ENCODE peak calls at places on chromosomes 5 and 9, in nine cellular contexts. D, H, U, S, C, W, E, O and A are unnamed samples.

GRCh38 chr5:108529381-108529780 is 147.5 kb upstream of the FBXL17 start:
- DNase-seq in E (no peak), U (no peak), O (peak; percentile 60), S (no peak), D (no peak), H (no peak), C (no peak), W (no peak), A (no peak)

GRCh38 chr9:28774433-28775029 is 1201.2 kb upstream of the C9orf72 start:
- DNase-seq in O (peak; percentile 61), U (peak; percentile 32), E (no peak), S (no peak), C (no peak), H (peak; percentile 31), W (peak; percentile 24), D (no peak), A (peak; percentile 59)

GRCh38 chr9:130443840-130444492 is 795 bp upstream of the ASS1 start:
- DNase-seq in E (peak; percentile 65), S (no peak), C (no peak), W (no peak), H (peak; percentile 20), D (peak; percentile 65), U (no peak), O (no peak), A (no peak)

GRCh38 chr5:169416583-169417196 is 115.8 kb upstream of the SLIT3 start:
- DNase-seq in D (peak; percentile 61), H (peak; percentile 66), S (no peak), W (no peak), E (peak; percentile 87), C (no peak), O (peak; percentile 32), U (peak; percentile 72), A (peak; percentile 87)

GRCh38 chr9:106072421-106072820 is 378.1 kb downstream of the TMEM38B start:
- DNase-seq in E (no peak), W (no peak), D (no peak), U (no peak), O (no peak), H (no peak), S (no peak), C (no peak), A (no peak)

GRCh38 chr5:97044057-97044456 is 98.4 kb downstream of the LIX1 start:
- DNase-seq in O (peak; percentile 6), W (no peak), D (no peak), E (no peak), S (no peak), C (no peak), U (peak; percentile 59), H (peak; percentile 9), A (peak; percentile 43)

GRCh38 chr9:36461341-36461740 is 61.3 kb upstream of the RNF38 start:
- DNase-seq in D (no peak), H (peak; percentile 18), W (no peak), S (no peak), O (peak; percentile 45), U (no peak), E (no peak), C (no peak), A (no peak)

GRCh38 chr5:28603869-28604268 is 1565.5 kb upstream of the CDH9 start:
- DNase-seq in U (no peak), D (no peak), E (no peak), C (no peak), W (no peak), S (no peak), H (no peak), O (no peak), A (no peak)

GRCh38 chr5:162128117-162128516 is 60.5 kb downstream of the GABRG2 start:
- DNase-seq in C (no peak), U (peak; percentile 57), E (no peak), O (no peak), S (no peak), H (no peak), D (no peak), W (peak; percentile 6), A (no peak)

GRCh38 chr5:140221697-140222223 is 46.8 kb downstream of the CYSTM1 start:
- DNase-seq in W (no peak), D (peak; percentile 60), E (no peak), U (no peak), O (peak; percentile 80), C (no peak), S (no peak), H (peak; percentile 87), A (no peak)

GRCh38 chr9:95383198-95383673 is 65.7 kb upstream of the FANCC start:
- DNase-seq in E (no peak), S (no peak), O (peak; percentile 78), H (peak; percentile 56), D (no peak), W (no peak), U (no peak), C (no peak), A (peak; percentile 83)

GRCh38 chr9:114902773-114903589 is 27.4 kb downstream of the TNFSF8 start:
- DNase-seq in U (no peak), E (no peak), C (no peak), O (no peak), W (no peak), S (no peak), H (peak; percentile 24), D (no peak), A (no peak)

GRCh38 chr9:33135086-33135958 is 31.8 kb downstream of the B4GALT1 start:
- DNase-seq in W (no peak), H (peak; percentile 50), S (no peak), C (no peak), O (no peak), E (no peak), U (no peak), D (no peak), A (no peak)
- H3K27ac ChIP-seq in W (no peak overlapping the region), H (no peak overlapping the region), S (no peak overlapping the region), C (no peak overlapping the region), O (no peak overlapping the region), E (peak overlapping the region; percentile 38), U (no peak overlapping the region), D (peak overlapping the region; percentile 65), A (no peak overlapping the region)

GRCh38 chr5:25405850-25406249 is 761.1 kb upstream of the CDH10 start:
- DNase-seq in U (no peak), C (no peak), S (no peak), H (no peak), E (no peak), O (no peak), W (no peak), D (no peak), A (no peak)

GRCh38 chr5:25399878-25400480 is 755.2 kb upstream of the CDH10 start:
- DNase-seq in W (no peak), S (no peak), E (no peak), H (no peak), U (no peak), D (no peak), C (no peak), O (no peak), A (no peak)
- H3K9me3 ChIP-seq in W (peaks cover 11% of the 10 kb centered on the region), S (no peaks in the 10 kb centered on the region), E (no peaks in the 10 kb centered on the region), H (no peaks in the 10 kb centered on the region), U (no peaks in the 10 kb centered on the region), D (no peaks in the 10 kb centered on the region), C (no peaks in the 10 kb centered on the region), O (peaks cover 30% of the 10 kb centered on the region), A (no peaks in the 10 kb centered on the region)

GRCh38 chr5:145244251-145244650 is 590.9 kb downstream of the PRELID2 start:
- DNase-seq in O (no peak), C (no peak), D (no peak), S (no peak), E (no peak), H (no peak), W (no peak), U (no peak), A (no peak)
- H3K4me1 ChIP-seq in O (peaks cover 3% of the 10 kb centered on the region), C (no peaks in the 10 kb centered on the region), D (no peaks in the 10 kb centered on the region), S (no peaks in the 10 kb centered on the region), E (no peaks in the 10 kb centered on the region), H (peaks cover 9% of the 10 kb centered on the region), W (peaks cover 34% of the 10 kb centered on the region), U (peaks cover 21% of the 10 kb centered on the region), A (no peaks in the 10 kb centered on the region)

DNA sequence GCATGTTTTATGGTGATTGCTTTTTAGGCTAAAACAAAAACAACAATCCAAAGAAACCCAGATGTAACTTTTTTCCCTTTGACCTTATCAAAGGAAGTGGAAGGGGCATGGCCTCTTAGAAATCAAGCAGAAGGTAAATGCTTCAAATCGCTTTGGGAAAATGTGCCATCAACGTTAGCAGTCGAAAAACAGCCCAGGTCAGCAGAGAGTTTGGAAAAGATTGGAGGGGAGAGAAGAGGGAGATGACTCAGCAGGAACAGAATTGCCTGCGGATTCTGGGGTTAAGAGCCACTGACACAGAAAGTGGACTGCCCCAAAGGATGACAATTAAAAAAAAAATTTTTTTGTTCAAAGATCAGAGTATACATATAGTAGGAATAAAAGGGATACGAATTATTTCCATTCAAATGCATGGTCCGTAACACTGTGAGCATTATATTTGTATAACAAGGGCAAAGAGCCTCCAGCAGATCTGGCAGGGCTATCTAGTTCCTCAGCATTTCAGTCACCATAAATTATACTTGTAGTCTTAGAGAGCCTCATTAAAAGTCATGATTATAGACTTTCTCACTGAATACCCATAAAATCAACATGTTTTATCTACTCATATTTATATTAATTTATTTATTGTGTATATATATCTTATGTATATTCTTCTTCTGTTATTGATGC is 253.6 kb upstream of the HAPLN1 start:
- DNase-seq in D (no peak), W (peak; percentile 8), O (peak; percentile 67), C (no peak), U (peak; percentile 27), E (no peak), S (no peak), H (peak; percentile 6), A (no peak)
- H3K27ac ChIP-seq in D (no peak overlapping the region), W (no peak overlapping the region), O (peak overlapping the region; percentile 38), C (no peak overlapping the region), U (no peak overlapping the region), E (no peak overlapping the region), S (no peak overlapping the region), H (no peak overlapping the region), A (no peak overlapping the region)

GRCh38 chr5:179435181-179435580 is 89.9 kb upstream of the ADAMTS2 start:
- DNase-seq in W (no peak), D (no peak), E (no peak), S (no peak), O (no peak), H (no peak), C (no peak), U (no peak), A (no peak)

GRCh38 chr5:179431221-179431620 is 86.0 kb upstream of the ADAMTS2 start:
- DNase-seq in H (no peak), O (no peak), D (no peak), U (no peak), E (no peak), C (no peak), W (no peak), S (no peak), A (no peak)

GRCh38 chr5:179430256-179431175 is 85.3 kb upstream of the ADAMTS2 start:
- DNase-seq in O (no peak), E (no peak), C (no peak), H (no peak), U (no peak), S (no peak), D (no peak), W (no peak), A (no peak)

GRCh38 chr5:179435731-179436315 is 90.6 kb upstream of the ADAMTS2 start:
- DNase-seq in O (no peak), W (no peak), H (no peak), D (no peak), E (peak; percentile 70), S (no peak), C (no peak), U (no peak), A (no peak)

DNA sequence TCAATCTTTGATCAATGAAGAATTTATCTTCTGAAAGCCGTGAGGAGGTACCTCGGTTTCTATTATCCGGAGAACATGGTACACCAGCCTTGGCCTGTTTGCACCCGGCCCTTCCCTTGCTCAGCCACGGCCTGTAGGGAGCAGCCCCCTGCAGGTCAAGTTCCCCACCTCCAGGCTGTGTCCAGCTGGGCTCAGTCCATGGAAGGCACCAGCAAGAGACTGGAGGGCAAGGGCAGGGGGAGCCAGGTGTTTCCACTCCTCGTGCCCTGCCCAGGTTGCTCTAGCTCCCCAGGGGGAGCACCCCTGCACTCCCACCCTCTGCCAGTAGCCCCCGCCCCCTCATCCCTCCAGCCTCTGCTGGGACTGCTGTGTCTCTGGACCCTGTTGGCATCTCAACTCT is 87.3 kb upstream of the ADAMTS2 start:
- DNase-seq in E (no peak), H (no peak), C (no peak), D (no peak), U (no peak), S (no peak), O (no peak), W (no peak), A (no peak)
- H3K9me3 ChIP-seq in E (no peaks in the 10 kb centered on the region), H (no peaks in the 10 kb centered on the region), C (no peaks in the 10 kb centered on the region), D (no peaks in the 10 kb centered on the region), U (no peaks in the 10 kb centered on the region), S (no peaks in the 10 kb centered on the region), O (peaks cover 6% of the 10 kb centered on the region), W (peaks cover 2% of the 10 kb centered on the region), A (no peaks in the 10 kb centered on the region)